ENCODE peak calls at places on chromosomes 11 and 22, in eight cellular contexts. One of them, this sample, is unnamed.

GRCh38 chr11:69444381-69445130 is 36.9 kb upstream of the LINC01488 start:
- DNase-seq in ovary: no peak
- DNase-seq in Calu3: peak
- DNase-seq in kidney tubule cell: peak
- DNase-seq in activated T-cell treated with anti-CD3 and anti-CD28 coated beads for 1 hour: no peak
- DNase-seq in Kasumi-1: peak
- DNase-seq in OCI-LY7: no peak
- DNase-seq in mesothelial cell of epicardium: peak
- DNase-seq in this sample: no peak

GRCh38 chr11:3671334-3672254 is at the start of gene CHRNA10:
- DNase-seq in OCI-LY7: no peak
- DNase-seq in Kasumi-1: no peak
- DNase-seq in mesothelial cell of epicardium: no peak
- DNase-seq in activated T-cell treated with anti-CD3 and anti-CD28 coated beads for 1 hour: no peak
- DNase-seq in kidney tubule cell: no peak
- DNase-seq in Calu3: no peak
- DNase-seq in ovary: no peak
- DNase-seq in this sample: no peak

GRCh38 chr11:13923716-13924650 is 38.5 kb upstream of the SPON1 start:
- DNase-seq in ovary: no peak
- DNase-seq in kidney tubule cell: peak
- DNase-seq in mesothelial cell of epicardium: no peak
- DNase-seq in Calu3: no peak
- DNase-seq in Kasumi-1: peak
- DNase-seq in activated T-cell treated with anti-CD3 and anti-CD28 coated beads for 1 hour: no peak
- DNase-seq in OCI-LY7: peak
- DNase-seq in this sample: no peak

GRCh38 chr11:21963013-21963412 is 229.9 kb upstream of the ANO5 start:
- DNase-seq in Calu3: no peak
- DNase-seq in activated T-cell treated with anti-CD3 and anti-CD28 coated beads for 1 hour: no peak
- DNase-seq in ovary: no peak
- DNase-seq in OCI-LY7: no peak
- DNase-seq in Kasumi-1: no peak
- DNase-seq in kidney tubule cell: no peak
- DNase-seq in mesothelial cell of epicardium: no peak
- DNase-seq in this sample: no peak

GRCh38 chr11:68010058-68011041 is at the start of gene ALDH3B1:
- DNase-seq in OCI-LY7: peak
- DNase-seq in Calu3: peak
- DNase-seq in kidney tubule cell: peak
- DNase-seq in activated T-cell treated with anti-CD3 and anti-CD28 coated beads for 1 hour: no peak
- DNase-seq in Kasumi-1: peak
- DNase-seq in ovary: peak
- DNase-seq in mesothelial cell of epicardium: no peak
- DNase-seq in this sample: no peak

GRCh38 chr11:67648140-67648795 is 2.3 kb downstream of the ACY3 start:
- DNase-seq in OCI-LY7: peak
- DNase-seq in Calu3: no peak
- DNase-seq in ovary: no peak
- DNase-seq in Kasumi-1: peak
- DNase-seq in mesothelial cell of epicardium: no peak
- DNase-seq in activated T-cell treated with anti-CD3 and anti-CD28 coated beads for 1 hour: peak
- DNase-seq in kidney tubule cell: peak
- DNase-seq in this sample: peak

GRCh38 chr11:57763568-57763967 is 2.0 kb downstream of the CTNND1 start:
- DNase-seq in mesothelial cell of epicardium: no peak
- DNase-seq in Kasumi-1: no peak
- DNase-seq in activated T-cell treated with anti-CD3 and anti-CD28 coated beads for 1 hour: no peak
- DNase-seq in kidney tubule cell: peak
- DNase-seq in Calu3: no peak
- DNase-seq in ovary: no peak
- DNase-seq in OCI-LY7: no peak
- DNase-seq in this sample: no peak

GRCh38 chr11:133824593-133824992 is 20.7 kb downstream of the SPATA19 start:
- DNase-seq in OCI-LY7: no peak
- DNase-seq in ovary: no peak
- DNase-seq in kidney tubule cell: no peak
- DNase-seq in activated T-cell treated with anti-CD3 and anti-CD28 coated beads for 1 hour: no peak
- DNase-seq in mesothelial cell of epicardium: no peak
- DNase-seq in Kasumi-1: no peak
- DNase-seq in Calu3: no peak
- DNase-seq in this sample: no peak

GRCh38 chr22:42277988-42278776 is 7.7 kb upstream of the TCF20 start:
- DNase-seq in kidney tubule cell: no peak
- DNase-seq in mesothelial cell of epicardium: no peak
- DNase-seq in ovary: peak
- DNase-seq in activated T-cell treated with anti-CD3 and anti-CD28 coated beads for 1 hour: no peak
- DNase-seq in Calu3: no peak
- DNase-seq in OCI-LY7: no peak
- DNase-seq in Kasumi-1: no peak
- DNase-seq in this sample: no peak

GRCh38 chr11:45906096-45906682 is 882 bp downstream of the FREY1 start:
- DNase-seq in Calu3: no peak
- DNase-seq in activated T-cell treated with anti-CD3 and anti-CD28 coated beads for 1 hour: no peak
- DNase-seq in ovary: no peak
- DNase-seq in mesothelial cell of epicardium: no peak
- DNase-seq in Kasumi-1: no peak
- DNase-seq in kidney tubule cell: no peak
- DNase-seq in OCI-LY7: no peak
- DNase-seq in this sample: no peak

GRCh38 chr11:26188559-26188958 is 143.4 kb upstream of the ANO3 start:
- DNase-seq in activated T-cell treated with anti-CD3 and anti-CD28 coated beads for 1 hour: no peak
- DNase-seq in Calu3: no peak
- DNase-seq in mesothelial cell of epicardium: no peak
- DNase-seq in OCI-LY7: no peak
- DNase-seq in kidney tubule cell: no peak
- DNase-seq in Kasumi-1: no peak
- DNase-seq in ovary: no peak
- DNase-seq in this sample: no peak

GRCh38 chr11:32792948-32793475 is 1.4 kb downstream of the CCDC73 start:
- DNase-seq in Kasumi-1: peak
- DNase-seq in Calu3: peak
- DNase-seq in activated T-cell treated with anti-CD3 and anti-CD28 coated beads for 1 hour: peak
- DNase-seq in kidney tubule cell: peak
- DNase-seq in ovary: peak
- DNase-seq in mesothelial cell of epicardium: peak
- DNase-seq in OCI-LY7: peak
- DNase-seq in this sample: peak

GRCh38 chr11:126430581-126431320 is 75.3 kb downstream of the ST3GAL4 start:
- DNase-seq in mesothelial cell of epicardium: no peak
- DNase-seq in kidney tubule cell: no peak
- DNase-seq in ovary: no peak
- DNase-seq in Kasumi-1: no peak
- DNase-seq in OCI-LY7: no peak
- DNase-seq in Calu3: no peak
- DNase-seq in activated T-cell treated with anti-CD3 and anti-CD28 coated beads for 1 hour: no peak
- DNase-seq in this sample: no peak

GRCh38 chr11:3155216-3155615 is 9.9 kb downstream of the OSBPL5 start:
- DNase-seq in mesothelial cell of epicardium: no peak
- DNase-seq in Kasumi-1: no peak
- DNase-seq in ovary: peak
- DNase-seq in Calu3: no peak
- DNase-seq in OCI-LY7: no peak
- DNase-seq in kidney tubule cell: no peak
- DNase-seq in activated T-cell treated with anti-CD3 and anti-CD28 coated beads for 1 hour: no peak
- DNase-seq in this sample: no peak

GRCh38 chr11:34052608-34053160 is 1.2 kb downstream of the CAPRIN1 start:
- DNase-seq in OCI-LY7: peak
- DNase-seq in ovary: peak
- DNase-seq in mesothelial cell of epicardium: peak
- DNase-seq in activated T-cell treated with anti-CD3 and anti-CD28 coated beads for 1 hour: peak
- DNase-seq in kidney tubule cell: peak
- DNase-seq in Calu3: peak
- DNase-seq in Kasumi-1: no peak
- DNase-seq in this sample: no peak

GRCh38 chr11:121086866-121087265 is 14.2 kb upstream of the TECTA start:
- DNase-seq in mesothelial cell of epicardium: no peak
- DNase-seq in activated T-cell treated with anti-CD3 and anti-CD28 coated beads for 1 hour: no peak
- DNase-seq in OCI-LY7: no peak
- DNase-seq in Calu3: no peak
- DNase-seq in kidney tubule cell: no peak
- DNase-seq in ovary: no peak
- DNase-seq in Kasumi-1: no peak
- DNase-seq in this sample: no peak

GRCh38 chr11:12187399-12187798 is 77.0 kb downstream of the MICAL2 start:
- DNase-seq in OCI-LY7: no peak
- DNase-seq in activated T-cell treated with anti-CD3 and anti-CD28 coated beads for 1 hour: no peak
- DNase-seq in kidney tubule cell: no peak
- DNase-seq in mesothelial cell of epicardium: no peak
- DNase-seq in Kasumi-1: no peak
- DNase-seq in Calu3: no peak
- DNase-seq in ovary: no peak
- DNase-seq in this sample: no peak

GRCh38 chr11:122098223-122098980 is 17.6 kb downstream of the BLID start:
- DNase-seq in Calu3: no peak
- DNase-seq in OCI-LY7: no peak
- DNase-seq in activated T-cell treated with anti-CD3 and anti-CD28 coated beads for 1 hour: no peak
- DNase-seq in ovary: no peak
- DNase-seq in mesothelial cell of epicardium: no peak
- DNase-seq in Kasumi-1: no peak
- DNase-seq in kidney tubule cell: no peak
- DNase-seq in this sample: no peak

GRCh38 chr11:16817321-16817720 is 78.9 kb downstream of the C11orf58 start:
- DNase-seq in ovary: no peak
- DNase-seq in Calu3: no peak
- DNase-seq in Kasumi-1: peak
- DNase-seq in OCI-LY7: no peak
- DNase-seq in kidney tubule cell: no peak
- DNase-seq in mesothelial cell of epicardium: no peak
- DNase-seq in activated T-cell treated with anti-CD3 and anti-CD28 coated beads for 1 hour: no peak
- DNase-seq in this sample: no peak